ENCODE peak calls at places on chromosomes 11 and 22, in four cellular contexts. One of them, this sample, is unnamed.
A peak's percentile ranks its signal among the peaks of the same experiment; 100 is the strongest.

GRCh38 chr11:119782673-119783072 is 53.7 kb upstream of the NECTIN1 start:
- DNase-seq in left ventricle myocardium inferior: no peak
- DNase-seq in kidney: peak; percentile 30
- DNase-seq in endodermal cell: no peak
- DNase-seq in this sample: peak; percentile 51

GRCh38 chr11:119106564-119107537 is at the start of gene C2CD2L:
- DNase-seq in kidney: peak; percentile 96
- DNase-seq in endodermal cell: peak; percentile 94
- DNase-seq in left ventricle myocardium inferior: peak; percentile 92
- DNase-seq in this sample: peak; percentile 91

GRCh38 chr11:16606784-16607674 is 131.4 kb upstream of the C11orf58 start:
- DNase-seq in left ventricle myocardium inferior: peak; percentile 68
- DNase-seq in endodermal cell: peak; percentile 81
- DNase-seq in kidney: peak; percentile 86
- DNase-seq in this sample: peak; percentile 60

GRCh38 chr22:44462246-44463015 is 35.6 kb downstream of the RTL6 start:
- DNase-seq in left ventricle myocardium inferior: no peak
- DNase-seq in endodermal cell: no peak
- DNase-seq in kidney: peak; percentile 13
- DNase-seq in this sample: no peak

GRCh38 chr11:67404515-67405195 is 772 bp downstream of the TBC1D10C start:
- DNase-seq in left ventricle myocardium inferior: no peak
- DNase-seq in kidney: peak; percentile 80
- DNase-seq in endodermal cell: no peak
- DNase-seq in this sample: no peak

GRCh38 chr11:107157146-107157808 is 139.0 kb upstream of the GUCY1A2 start:
- DNase-seq in kidney: no peak
- DNase-seq in left ventricle myocardium inferior: no peak
- DNase-seq in endodermal cell: peak; percentile 60
- DNase-seq in this sample: no peak

GRCh38 chr22:49380828-49381114 is 446.9 kb downstream of the BRD1 start:
- DNase-seq in left ventricle myocardium inferior: no peak
- DNase-seq in kidney: no peak
- DNase-seq in endodermal cell: peak; percentile 17
- DNase-seq in this sample: no peak

GRCh38 chr22:45970709-45971388 is 6.1 kb downstream of the WNT7B start:
- DNase-seq in left ventricle myocardium inferior: no peak
- DNase-seq in kidney: no peak
- DNase-seq in endodermal cell: peak; percentile 76
- DNase-seq in this sample: peak; percentile 32

GRCh38 chr11:61963282-61964057 is 4.0 kb downstream of the FTH1 start:
- DNase-seq in endodermal cell: peak; percentile 59
- DNase-seq in kidney: peak; percentile 59
- DNase-seq in left ventricle myocardium inferior: no peak
- DNase-seq in this sample: peak; percentile 86

GRCh38 chr11:69167130-69167915 is 11.6 kb downstream of the SMIM38 start:
- DNase-seq in kidney: no peak
- DNase-seq in left ventricle myocardium inferior: no peak
- DNase-seq in endodermal cell: peak; percentile 53
- DNase-seq in this sample: no peak

GRCh38 chr11:17259931-17260499 is 16.5 kb upstream of the NUCB2 start:
- DNase-seq in left ventricle myocardium inferior: no peak
- DNase-seq in endodermal cell: no peak
- DNase-seq in kidney: no peak
- DNase-seq in this sample: no peak

GRCh38 chr11:76225122-76225584 is 18.9 kb upstream of the WNT11 start:
- DNase-seq in left ventricle myocardium inferior: peak; percentile 50
- DNase-seq in kidney: peak; percentile 70
- DNase-seq in endodermal cell: no peak
- DNase-seq in this sample: no peak

GRCh38 chr11:21511835-21512440 is 680.9 kb upstream of the ANO5 start:
- DNase-seq in endodermal cell: peak; percentile 96
- DNase-seq in left ventricle myocardium inferior: peak; percentile 16
- DNase-seq in kidney: no peak
- DNase-seq in this sample: peak; percentile 87

GRCh38 chr11:129910360-129910759 is 15.0 kb upstream of the NFRKB start:
- DNase-seq in kidney: no peak
- DNase-seq in endodermal cell: peak; percentile 79
- DNase-seq in left ventricle myocardium inferior: no peak
- DNase-seq in this sample: peak; percentile 11

GRCh38 chr11:12126352-12127019 is 16.1 kb downstream of the MICAL2 start:
- DNase-seq in kidney: no peak
- DNase-seq in endodermal cell: peak; percentile 62
- DNase-seq in left ventricle myocardium inferior: no peak
- DNase-seq in this sample: peak; percentile 90

GRCh38 chr11:2204361-2205213 is 33.0 kb upstream of the TH start:
- DNase-seq in kidney: peak; percentile 58
- DNase-seq in endodermal cell: peak; percentile 38
- DNase-seq in left ventricle myocardium inferior: peak; percentile 5
- DNase-seq in this sample: no peak

GRCh38 chr22:29167032-29167911 is 38.4 kb upstream of the EMID1 start:
- DNase-seq in endodermal cell: peak; percentile 30
- DNase-seq in kidney: peak; percentile 20
- DNase-seq in left ventricle myocardium inferior: no peak
- DNase-seq in this sample: no peak

GRCh38 chr11:74720596-74721478 is 10.4 kb downstream of the CHRDL2 start:
- DNase-seq in kidney: peak; percentile 86
- DNase-seq in endodermal cell: peak; percentile 61
- DNase-seq in left ventricle myocardium inferior: peak; percentile 82
- DNase-seq in this sample: no peak
- H3K4me1 ChIP-seq in kidney: no peaks in the 10 kb centered on the region
- H3K4me1 ChIP-seq in endodermal cell: peaks cover 5% of the 10 kb centered on the region
- H3K4me1 ChIP-seq in left ventricle myocardium inferior: peaks cover 36% of the 10 kb centered on the region
- H3K4me1 ChIP-seq in this sample: peaks cover 6% of the 10 kb centered on the region

DNA sequence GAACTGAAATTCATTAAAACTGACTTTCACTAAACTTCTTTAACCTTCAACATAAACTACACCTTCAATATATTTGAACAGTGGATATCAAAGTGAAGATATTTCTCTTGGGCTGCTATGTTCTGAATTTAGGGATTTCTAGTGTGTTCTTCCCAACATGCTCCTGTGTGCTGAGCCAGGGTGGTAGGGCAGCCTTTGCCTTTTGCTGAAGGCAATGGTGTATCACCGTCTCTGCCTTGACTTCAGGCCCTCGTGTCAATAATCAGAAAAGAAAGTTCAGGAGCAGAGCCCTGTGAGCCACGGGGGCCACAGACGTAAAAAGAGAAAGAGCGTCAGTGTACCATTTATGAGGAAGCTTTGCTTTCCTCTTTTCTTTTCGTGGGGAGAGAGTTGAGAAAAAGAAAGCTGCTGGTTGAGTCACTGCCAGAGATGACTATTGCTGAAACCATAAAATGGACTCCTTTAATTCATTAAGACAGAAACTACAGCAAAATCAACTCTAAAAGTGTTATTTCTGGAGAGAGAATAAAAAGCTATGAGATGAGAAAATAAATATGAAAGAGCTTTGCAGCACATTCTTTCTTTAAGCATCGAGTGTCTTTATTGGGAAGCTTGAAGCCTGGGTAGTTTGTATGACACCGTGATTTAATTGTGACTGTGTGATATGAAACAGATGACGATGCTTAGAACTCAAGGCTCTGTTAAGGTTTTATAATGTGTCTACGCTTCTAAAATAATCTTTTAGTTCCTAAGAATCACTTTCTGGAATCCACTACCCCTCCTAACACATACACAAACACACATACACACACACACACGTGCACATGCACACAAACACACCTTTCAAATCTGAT is 271.8 kb upstream of the MTNR1B start:
- DNase-seq in endodermal cell: no peak
- DNase-seq in kidney: no peak
- DNase-seq in left ventricle myocardium inferior: no peak
- DNase-seq in this sample: no peak
- H3K4me3 ChIP-seq in endodermal cell: no peak overlapping the region
- H3K4me3 ChIP-seq in kidney: no peak overlapping the region
- H3K4me3 ChIP-seq in left ventricle myocardium inferior: no peak overlapping the region
- H3K4me3 ChIP-seq in this sample: no peak overlapping the region

GRCh38 chr22:24068377-24068680 is 57.2 kb downstream of the CABIN1 start:
- DNase-seq in kidney: no peak
- DNase-seq in left ventricle myocardium inferior: no peak
- DNase-seq in endodermal cell: peak; percentile 46
- DNase-seq in this sample: no peak
- H3K36me3 ChIP-seq in kidney: peaks cover 39% of the 10 kb centered on the region
- H3K36me3 ChIP-seq in left ventricle myocardium inferior: peaks cover 74% of the 10 kb centered on the region
- H3K36me3 ChIP-seq in endodermal cell: peaks cover 77% of the 10 kb centered on the region
- H3K36me3 ChIP-seq in this sample: peaks cover 46% of the 10 kb centered on the region

DNA sequence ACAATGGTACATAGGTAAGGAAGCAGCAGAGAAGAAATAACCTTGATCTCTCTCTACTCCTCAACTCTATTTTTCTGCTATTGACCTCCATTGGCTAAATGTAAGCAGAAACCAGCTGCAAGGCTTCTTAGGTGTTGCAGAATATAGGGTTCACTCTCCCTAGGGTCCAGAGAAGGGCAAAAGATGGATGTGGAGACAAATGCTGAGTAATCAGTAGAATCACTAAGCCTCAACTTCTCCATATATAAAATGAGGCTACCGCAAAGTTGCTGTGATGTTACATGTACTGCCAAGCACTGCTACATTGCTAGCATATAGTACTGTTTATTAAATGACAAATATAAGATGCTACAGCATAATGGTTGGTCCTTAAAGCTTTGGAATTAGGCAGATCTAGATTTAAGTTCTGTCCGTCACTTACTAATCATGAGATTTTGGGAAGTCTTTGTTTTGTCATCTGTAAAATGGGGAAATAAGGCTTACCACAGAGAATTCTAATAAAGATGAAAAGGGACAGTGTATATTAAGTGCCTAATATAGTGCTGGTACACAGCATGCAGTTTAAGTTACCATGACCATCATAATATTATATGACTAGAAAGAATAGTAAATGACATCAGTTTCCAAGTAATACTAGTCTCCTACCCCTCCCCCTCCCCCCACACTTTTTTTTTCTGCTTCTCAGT is 120.8 kb downstream of the PDE3B start:
- DNase-seq in endodermal cell: no peak
- DNase-seq in kidney: no peak
- DNase-seq in left ventricle myocardium inferior: no peak
- DNase-seq in this sample: peak; percentile 17
- H3K4me1 ChIP-seq in endodermal cell: no peaks in the 10 kb centered on the region
- H3K4me1 ChIP-seq in kidney: no peaks in the 10 kb centered on the region
- H3K4me1 ChIP-seq in left ventricle myocardium inferior: no peaks in the 10 kb centered on the region
- H3K4me1 ChIP-seq in this sample: no peaks in the 10 kb centered on the region

GRCh38 chr11:88353386-88353785 is 15.8 kb upstream of the CTSC start:
- DNase-seq in left ventricle myocardium inferior: no peak
- DNase-seq in kidney: no peak
- DNase-seq in endodermal cell: no peak
- DNase-seq in this sample: no peak

GRCh38 chr11:88353835-88354496 is 16.4 kb upstream of the CTSC start:
- DNase-seq in kidney: no peak
- DNase-seq in left ventricle myocardium inferior: no peak
- DNase-seq in endodermal cell: no peak
- DNase-seq in this sample: no peak

GRCh38 chr11:88355887-88356286 is 18.4 kb upstream of the CTSC start:
- DNase-seq in kidney: no peak
- DNase-seq in endodermal cell: no peak
- DNase-seq in left ventricle myocardium inferior: no peak
- DNase-seq in this sample: no peak

GRCh38 chr11:88357323-88358039 is 19.9 kb upstream of the CTSC start:
- DNase-seq in endodermal cell: no peak
- DNase-seq in left ventricle myocardium inferior: no peak
- DNase-seq in kidney: no peak
- DNase-seq in this sample: no peak

GRCh38 chr11:88354909-88355308 is 17.4 kb upstream of the CTSC start:
- DNase-seq in endodermal cell: no peak
- DNase-seq in kidney: no peak
- DNase-seq in left ventricle myocardium inferior: no peak
- DNase-seq in this sample: no peak
- H3K4me3 ChIP-seq in endodermal cell: no peak overlapping the region
- H3K4me3 ChIP-seq in kidney: no peak overlapping the region
- H3K4me3 ChIP-seq in left ventricle myocardium inferior: no peak overlapping the region
- H3K4me3 ChIP-seq in this sample: no peak overlapping the region

DNA sequence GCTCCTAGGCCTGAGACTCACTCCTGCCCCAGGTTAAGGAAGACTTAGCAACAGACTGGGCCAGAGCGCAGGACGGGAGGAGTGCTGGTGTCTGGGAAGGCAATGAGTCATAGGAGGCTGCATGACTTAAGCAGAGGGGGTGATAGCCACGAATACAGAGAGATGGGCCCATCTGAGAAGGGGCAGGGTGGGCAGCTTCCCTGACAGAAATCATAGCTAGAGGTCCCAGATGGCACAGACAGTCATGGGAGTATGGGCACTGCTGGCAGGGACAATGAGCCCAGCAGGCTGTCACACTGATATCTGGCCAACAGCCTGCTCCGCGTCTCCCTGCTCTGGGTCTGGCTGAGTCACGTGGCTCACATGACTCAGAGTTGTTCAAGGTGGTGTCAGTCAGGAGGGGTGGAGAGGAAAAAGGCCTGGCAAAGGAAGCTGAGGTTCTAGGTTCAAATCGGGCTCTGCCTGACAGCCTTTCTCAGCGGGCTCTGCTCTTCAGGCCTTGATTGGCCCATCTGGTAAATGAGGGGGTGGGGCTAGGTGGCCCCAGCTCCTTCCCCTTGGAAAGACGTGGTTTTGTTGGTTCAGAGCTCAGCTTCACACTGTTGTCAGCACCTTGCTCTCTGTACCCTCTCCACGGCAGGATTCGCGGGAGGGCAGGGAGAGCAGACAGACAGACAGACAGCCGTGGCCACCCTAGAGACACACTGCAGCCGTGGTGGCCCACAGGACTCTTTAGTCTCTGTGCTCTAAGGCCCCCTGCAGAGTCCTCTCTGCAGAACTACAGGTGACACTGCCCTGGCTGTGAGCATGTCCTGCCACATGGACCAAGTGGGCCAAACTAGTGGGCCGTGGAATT is 47.8 kb downstream of the DBX1 start:
- DNase-seq in left ventricle myocardium inferior: peak; percentile 75
- DNase-seq in kidney: peak; percentile 92
- DNase-seq in endodermal cell: peak; percentile 75
- DNase-seq in this sample: peak; percentile 94
- H3K36me3 ChIP-seq in left ventricle myocardium inferior: peaks cover 29% of the 10 kb centered on the region
- H3K36me3 ChIP-seq in kidney: peaks cover 6% of the 10 kb centered on the region
- H3K36me3 ChIP-seq in endodermal cell: peaks cover 13% of the 10 kb centered on the region
- H3K36me3 ChIP-seq in this sample: peaks cover 99% of the 10 kb centered on the region

DNA sequence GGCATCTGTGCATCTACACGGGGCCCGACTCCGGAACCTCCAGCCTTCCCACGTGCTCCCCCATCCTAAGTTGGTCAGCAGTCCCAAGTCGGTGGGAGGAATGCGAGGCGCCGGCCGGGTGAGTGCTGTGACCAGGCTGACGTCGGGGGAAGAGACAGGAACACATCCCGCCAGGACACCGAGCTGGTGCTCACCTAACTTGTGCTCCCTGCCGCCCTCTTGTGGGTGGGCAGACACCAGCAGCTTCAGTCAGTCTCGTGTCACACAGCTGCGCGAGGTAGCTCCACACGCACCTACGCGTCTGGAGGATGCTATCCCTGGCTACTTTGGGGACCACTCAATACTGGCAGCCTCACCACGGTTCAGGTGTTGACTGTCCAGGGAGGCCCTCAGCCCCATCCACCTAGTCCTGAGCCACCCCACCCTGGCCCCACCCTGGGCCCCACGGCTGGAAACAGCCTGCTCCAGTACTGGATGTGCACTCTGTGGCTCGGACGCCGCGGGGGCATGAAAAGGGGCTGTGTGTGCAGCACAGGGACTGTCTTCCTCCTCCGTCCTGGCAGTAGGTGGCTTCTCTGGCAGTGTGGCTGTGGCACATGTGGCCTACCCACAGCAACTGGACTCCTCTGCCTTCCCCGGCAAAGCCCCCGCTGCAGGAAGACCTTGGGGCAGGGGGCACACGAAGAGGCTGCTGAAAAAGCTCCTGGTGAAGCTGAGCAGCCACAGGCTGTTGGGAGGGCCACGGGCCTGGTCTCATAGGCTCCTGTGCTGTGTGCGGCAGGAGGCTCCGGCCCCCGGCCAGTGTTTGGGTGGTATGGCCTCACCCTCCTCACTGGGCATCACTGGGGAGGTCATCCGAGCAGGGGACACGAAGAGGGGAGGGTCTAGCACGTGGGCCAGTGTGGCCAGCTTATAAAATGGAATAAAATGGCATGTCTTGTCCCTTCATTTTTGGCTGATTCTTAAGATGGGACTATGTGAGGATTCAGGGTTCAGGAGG is 11.2 kb upstream of the BID start:
- DNase-seq in endodermal cell: peak; percentile 94
- DNase-seq in left ventricle myocardium inferior: peak; percentile 54
- DNase-seq in kidney: no peak
- DNase-seq in this sample: no peak
- H3K4me1 ChIP-seq in endodermal cell: peaks cover 5% of the 10 kb centered on the region
- H3K4me1 ChIP-seq in left ventricle myocardium inferior: peaks cover 59% of the 10 kb centered on the region
- H3K4me1 ChIP-seq in kidney: no peaks in the 10 kb centered on the region
- H3K4me1 ChIP-seq in this sample: peaks cover 6% of the 10 kb centered on the region